ENCODE peak calls at places on chromosome 18, in ten cellular contexts. V is lower leg skin; K is GM04504; N is NCI-H1105; D is activated CD4-positive, alpha-beta T cell treated with anti-CD3 and anti-CD28 coated beads, Interleukin-2, amount 10 ng/mL, durations not matched to agents 7 days and 5 days; Q is HEK293T; P is upper lobe of right lung; C is HTR-8/SVneo; U is epithelial cell of esophagus; S is neural crest cell. A is an unnamed sample.

GRCh38 chr18:62384610-62385097 is 59.5 kb downstream of the TNFRSF11A start:
- DNase-seq in V (no peak), K (no peak), N (no peak), D (no peak), Q (no peak), P (no peak), C (peak; percentile 7), U (peak; percentile 74), S (peak; percentile 25), A (no peak)

GRCh38 chr18:51361130-51361860 is 163.8 kb upstream of the MEX3C start:
- DNase-seq in V (no peak), K (no peak), N (no peak), D (no peak), Q (no peak), P (no peak), C (no peak), U (no peak), S (no peak), A (no peak)

GRCh38 chr18:9707381-9708056 is 582 bp upstream of the RAB31 start:
- DNase-seq in V (no peak), K (no peak), N (no peak), D (no peak), Q (peak; percentile 7), P (no peak), C (no peak), U (no peak), S (no peak), A (no peak)

GRCh38 chr18:79685281-79685680 is 5.7 kb downstream of the CTDP1 start:
- DNase-seq in V (no peak), K (no peak), N (no peak), D (no peak), Q (no peak), P (no peak), C (no peak), U (no peak), S (no peak), A (no peak)

GRCh38 chr18:11512096-11513030 is 97.0 kb upstream of the SLC35G4 start:
- DNase-seq in V (no peak), K (no peak), N (no peak), D (no peak), Q (no peak), P (no peak), C (no peak), U (peak; percentile 10), S (no peak), A (no peak)

GRCh38 chr18:45793295-45793965 is 32.0 kb upstream of the SIGLEC15 start:
- DNase-seq in V (peak; percentile 55), K (peak; percentile 83), N (no peak), D (no peak), Q (no peak), P (no peak), C (peak; percentile 67), U (peak; percentile 99), S (no peak), A (peak; percentile 68)

GRCh38 chr18:34023471-34023870 is 201.2 kb downstream of the NOL4 start:
- DNase-seq in V (no peak), K (no peak), N (no peak), D (no peak), Q (no peak), P (no peak), C (no peak), U (peak; percentile 39), S (no peak), A (no peak)

GRCh38 chr18:13530215-13530878 is 196.0 kb downstream of the FAM210A start:
- DNase-seq in V (no peak), K (no peak), N (no peak), D (no peak), Q (no peak), P (no peak), C (no peak), U (no peak), S (no peak), A (no peak)

GRCh38 chr18:70363861-70364260 is 75.0 kb downstream of the SOCS6 start:
- DNase-seq in V (no peak), K (no peak), N (no peak), D (no peak), Q (no peak), P (no peak), C (no peak), U (peak; percentile 68), S (no peak), A (no peak)

GRCh38 chr18:48656582-48656981 is 117.8 kb downstream of the CTIF start:
- DNase-seq in V (no peak), K (no peak), N (no peak), D (no peak), Q (no peak), P (no peak), C (no peak), U (no peak), S (no peak), A (peak; percentile 17)

GRCh38 chr18:49017813-49018552 is 67.2 kb upstream of the SMAD7 start:
- DNase-seq in V (peak; percentile 7), K (no peak), N (no peak), D (no peak), Q (no peak), P (peak; percentile 50), C (no peak), U (no peak), S (no peak), A (no peak)

GRCh38 chr18:1002653-1003178 is 98.0 kb downstream of the ADCYAP1 start:
- DNase-seq in V (no peak), K (no peak), N (no peak), D (no peak), Q (no peak), P (no peak), C (peak; percentile 65), U (peak; percentile 2), S (no peak), A (no peak)

GRCh38 chr18:75276813-75277628 is 66.4 kb downstream of the TSHZ1 start:
- DNase-seq in V (no peak), K (peak; percentile 70), N (no peak), D (no peak), Q (no peak), P (no peak), C (no peak), U (peak; percentile 8), S (no peak), A (no peak)

GRCh38 chr18:79547413-79548076 is 132.1 kb upstream of the CTDP1 start:
- DNase-seq in V (no peak), K (no peak), N (no peak), D (no peak), Q (no peak), P (peak; percentile 49), C (no peak), U (no peak), S (no peak), A (no peak)

GRCh38 chr18:9642799-9643445 is 28.6 kb upstream of the PPP4R1 start:
- DNase-seq in V (no peak), K (no peak), N (no peak), D (no peak), Q (no peak), P (no peak), C (peak; percentile 37), U (peak; percentile 60), S (no peak), A (no peak)

GRCh38 chr18:69490813-69491212 is 90.1 kb downstream of the DOK6 start:
- DNase-seq in V (no peak), K (peak; percentile 38), N (no peak), D (no peak), Q (no peak), P (no peak), C (no peak), U (no peak), S (no peak), A (no peak)

GRCh38 chr18:48777026-48777736 is 173.6 kb downstream of the SMAD7 start:
- DNase-seq in V (no peak), K (no peak), N (peak; percentile 12), D (peak; percentile 70), Q (peak; percentile 77), P (peak; percentile 86), C (peak; percentile 74), U (peak; percentile 50), S (peak; percentile 55), A (no peak)

GRCh38 chr18:50726960-50727589 is 92.7 kb downstream of the MRO start:
- DNase-seq in V (no peak), K (no peak), N (no peak), D (no peak), Q (no peak), P (no peak), C (no peak), U (no peak), S (no peak), A (no peak)

GRCh38 chr18:3153107-3153704 is 66.6 kb downstream of the MYOM1 start:
- DNase-seq in V (no peak), K (no peak), N (no peak), D (no peak), Q (no peak), P (no peak), C (no peak), U (no peak), S (no peak), A (no peak)

GRCh38 chr18:74493689-74494088 is 2.5 kb upstream of the CNDP2 start:
- DNase-seq in V (peak; percentile 33), K (no peak), N (peak; percentile 22), D (peak; percentile 80), Q (peak; percentile 13), P (no peak), C (no peak), U (peak; percentile 86), S (no peak), A (no peak)

GRCh38 chr18:71784777-71785176 is 759.4 kb downstream of the CBLN2 start:
- DNase-seq in V (no peak), K (no peak), N (no peak), D (no peak), Q (peak; percentile 10), P (no peak), C (no peak), U (peak; percentile 20), S (no peak), A (no peak)

A was measured in T1000.